ENCODE peak calls at places on chromosomes 11 and 22, in five cellular contexts. One of them, this sample, is unnamed.

GRCh38 chr11:35483131-35483800 is 42.1 kb downstream of the PAMR1 start:
- DNase-seq in activated CD8-positive, alpha-beta T cell treated with anti-CD3 and anti-CD28 coated beads for 36 hours: no peak
- DNase-seq in stimulated activated CD4-positive, alpha-beta T cell treated with anti-CD3 and anti-CD28 coated beads, Interleukin-1b, Interleukin-23, amount 100 ng/mL, for 1 hour: no peak
- DNase-seq in suprapubic skin: no peak
- DNase-seq in brain pericyte: no peak
- DNase-seq in this sample: no peak

GRCh38 chr11:2990617-2991476 is 1.3 kb downstream of the NAP1L4 start:
- DNase-seq in stimulated activated CD4-positive, alpha-beta T cell treated with anti-CD3 and anti-CD28 coated beads, Interleukin-1b, Interleukin-23, amount 100 ng/mL, for 1 hour: peak
- DNase-seq in activated CD8-positive, alpha-beta T cell treated with anti-CD3 and anti-CD28 coated beads for 36 hours: peak
- DNase-seq in suprapubic skin: no peak
- DNase-seq in brain pericyte: no peak
- DNase-seq in this sample: peak

GRCh38 chr11:132024587-132025295 is 654.3 kb downstream of the NTM start:
- DNase-seq in suprapubic skin: no peak
- DNase-seq in brain pericyte: no peak
- DNase-seq in stimulated activated CD4-positive, alpha-beta T cell treated with anti-CD3 and anti-CD28 coated beads, Interleukin-1b, Interleukin-23, amount 100 ng/mL, for 1 hour: no peak
- DNase-seq in activated CD8-positive, alpha-beta T cell treated with anti-CD3 and anti-CD28 coated beads for 36 hours: no peak
- DNase-seq in this sample: peak

GRCh38 chr11:1780700-1781592 is 17.2 kb upstream of the CTSD start:
- DNase-seq in suprapubic skin: peak
- DNase-seq in stimulated activated CD4-positive, alpha-beta T cell treated with anti-CD3 and anti-CD28 coated beads, Interleukin-1b, Interleukin-23, amount 100 ng/mL, for 1 hour: no peak
- DNase-seq in brain pericyte: no peak
- DNase-seq in activated CD8-positive, alpha-beta T cell treated with anti-CD3 and anti-CD28 coated beads for 36 hours: no peak
- DNase-seq in this sample: no peak

GRCh38 chr22:41401781-41402648 is 20.3 kb downstream of the TEF start:
- DNase-seq in stimulated activated CD4-positive, alpha-beta T cell treated with anti-CD3 and anti-CD28 coated beads, Interleukin-1b, Interleukin-23, amount 100 ng/mL, for 1 hour: no peak
- DNase-seq in suprapubic skin: no peak
- DNase-seq in brain pericyte: peak
- DNase-seq in activated CD8-positive, alpha-beta T cell treated with anti-CD3 and anti-CD28 coated beads for 36 hours: no peak
- DNase-seq in this sample: peak

GRCh38 chr22:47775191-47775590 is 1012.7 kb downstream of the TBC1D22A start:
- DNase-seq in activated CD8-positive, alpha-beta T cell treated with anti-CD3 and anti-CD28 coated beads for 36 hours: no peak
- DNase-seq in stimulated activated CD4-positive, alpha-beta T cell treated with anti-CD3 and anti-CD28 coated beads, Interleukin-1b, Interleukin-23, amount 100 ng/mL, for 1 hour: no peak
- DNase-seq in brain pericyte: no peak
- DNase-seq in suprapubic skin: no peak
- DNase-seq in this sample: no peak

GRCh38 chr11:129729823-129730222 is 85.8 kb upstream of the TMEM45B start:
- DNase-seq in activated CD8-positive, alpha-beta T cell treated with anti-CD3 and anti-CD28 coated beads for 36 hours: no peak
- DNase-seq in stimulated activated CD4-positive, alpha-beta T cell treated with anti-CD3 and anti-CD28 coated beads, Interleukin-1b, Interleukin-23, amount 100 ng/mL, for 1 hour: no peak
- DNase-seq in suprapubic skin: peak
- DNase-seq in brain pericyte: no peak
- DNase-seq in this sample: no peak

GRCh38 chr11:125162743-125163142 is 1.8 kb upstream of the PKNOX2 start:
- DNase-seq in activated CD8-positive, alpha-beta T cell treated with anti-CD3 and anti-CD28 coated beads for 36 hours: no peak
- DNase-seq in brain pericyte: no peak
- DNase-seq in suprapubic skin: no peak
- DNase-seq in stimulated activated CD4-positive, alpha-beta T cell treated with anti-CD3 and anti-CD28 coated beads, Interleukin-1b, Interleukin-23, amount 100 ng/mL, for 1 hour: no peak
- DNase-seq in this sample: no peak

GRCh38 chr11:73962097-73962705 is 11.4 kb downstream of the DNAJB13 start:
- DNase-seq in brain pericyte: no peak
- DNase-seq in stimulated activated CD4-positive, alpha-beta T cell treated with anti-CD3 and anti-CD28 coated beads, Interleukin-1b, Interleukin-23, amount 100 ng/mL, for 1 hour: no peak
- DNase-seq in suprapubic skin: no peak
- DNase-seq in activated CD8-positive, alpha-beta T cell treated with anti-CD3 and anti-CD28 coated beads for 36 hours: no peak
- DNase-seq in this sample: no peak

GRCh38 chr22:49323751-49324415 is 503.8 kb downstream of the BRD1 start:
- DNase-seq in activated CD8-positive, alpha-beta T cell treated with anti-CD3 and anti-CD28 coated beads for 36 hours: no peak
- DNase-seq in suprapubic skin: peak
- DNase-seq in stimulated activated CD4-positive, alpha-beta T cell treated with anti-CD3 and anti-CD28 coated beads, Interleukin-1b, Interleukin-23, amount 100 ng/mL, for 1 hour: no peak
- DNase-seq in brain pericyte: no peak
- DNase-seq in this sample: no peak

GRCh38 chr22:18057568-18058209 is 20.1 kb upstream of the PEX26 start:
- DNase-seq in suprapubic skin: no peak
- DNase-seq in activated CD8-positive, alpha-beta T cell treated with anti-CD3 and anti-CD28 coated beads for 36 hours: no peak
- DNase-seq in stimulated activated CD4-positive, alpha-beta T cell treated with anti-CD3 and anti-CD28 coated beads, Interleukin-1b, Interleukin-23, amount 100 ng/mL, for 1 hour: no peak
- DNase-seq in brain pericyte: peak
- DNase-seq in this sample: peak

GRCh38 chr22:39617342-39617741 is 46.8 kb downstream of the CACNA1I start:
- DNase-seq in activated CD8-positive, alpha-beta T cell treated with anti-CD3 and anti-CD28 coated beads for 36 hours: peak
- DNase-seq in stimulated activated CD4-positive, alpha-beta T cell treated with anti-CD3 and anti-CD28 coated beads, Interleukin-1b, Interleukin-23, amount 100 ng/mL, for 1 hour: no peak
- DNase-seq in brain pericyte: no peak
- DNase-seq in suprapubic skin: no peak
- DNase-seq in this sample: no peak

GRCh38 chr22:35072939-35073338 is 7.0 kb downstream of the ISX start:
- DNase-seq in brain pericyte: no peak
- DNase-seq in suprapubic skin: no peak
- DNase-seq in stimulated activated CD4-positive, alpha-beta T cell treated with anti-CD3 and anti-CD28 coated beads, Interleukin-1b, Interleukin-23, amount 100 ng/mL, for 1 hour: no peak
- DNase-seq in activated CD8-positive, alpha-beta T cell treated with anti-CD3 and anti-CD28 coated beads for 36 hours: no peak
- DNase-seq in this sample: peak

GRCh38 chr11:62266558-62266957 is 3.4 kb upstream of the SCGB2A2 start:
- DNase-seq in suprapubic skin: no peak
- DNase-seq in activated CD8-positive, alpha-beta T cell treated with anti-CD3 and anti-CD28 coated beads for 36 hours: peak
- DNase-seq in stimulated activated CD4-positive, alpha-beta T cell treated with anti-CD3 and anti-CD28 coated beads, Interleukin-1b, Interleukin-23, amount 100 ng/mL, for 1 hour: no peak
- DNase-seq in brain pericyte: no peak
- DNase-seq in this sample: no peak

GRCh38 chr11:65041206-65042035 is at the start of gene SAC3D1:
- DNase-seq in stimulated activated CD4-positive, alpha-beta T cell treated with anti-CD3 and anti-CD28 coated beads, Interleukin-1b, Interleukin-23, amount 100 ng/mL, for 1 hour: no peak
- DNase-seq in brain pericyte: no peak
- DNase-seq in activated CD8-positive, alpha-beta T cell treated with anti-CD3 and anti-CD28 coated beads for 36 hours: peak
- DNase-seq in suprapubic skin: no peak
- DNase-seq in this sample: no peak

GRCh38 chr11:130473795-130474377 is 25.4 kb downstream of the ADAMTS15 start:
- DNase-seq in brain pericyte: no peak
- DNase-seq in activated CD8-positive, alpha-beta T cell treated with anti-CD3 and anti-CD28 coated beads for 36 hours: no peak
- DNase-seq in stimulated activated CD4-positive, alpha-beta T cell treated with anti-CD3 and anti-CD28 coated beads, Interleukin-1b, Interleukin-23, amount 100 ng/mL, for 1 hour: no peak
- DNase-seq in suprapubic skin: no peak
- DNase-seq in this sample: no peak

GRCh38 chr11:123180574-123180973 is 14.5 kb downstream of the CLMP start:
- DNase-seq in suprapubic skin: no peak
- DNase-seq in activated CD8-positive, alpha-beta T cell treated with anti-CD3 and anti-CD28 coated beads for 36 hours: no peak
- DNase-seq in stimulated activated CD4-positive, alpha-beta T cell treated with anti-CD3 and anti-CD28 coated beads, Interleukin-1b, Interleukin-23, amount 100 ng/mL, for 1 hour: no peak
- DNase-seq in brain pericyte: no peak
- DNase-seq in this sample: no peak

GRCh38 chr11:125168875-125169537 is 4.5 kb downstream of the PKNOX2 start:
- DNase-seq in stimulated activated CD4-positive, alpha-beta T cell treated with anti-CD3 and anti-CD28 coated beads, Interleukin-1b, Interleukin-23, amount 100 ng/mL, for 1 hour: no peak
- DNase-seq in activated CD8-positive, alpha-beta T cell treated with anti-CD3 and anti-CD28 coated beads for 36 hours: no peak
- DNase-seq in suprapubic skin: no peak
- DNase-seq in brain pericyte: no peak
- DNase-seq in this sample: no peak

GRCh38 chr11:71474141-71474770 is 21.3 kb downstream of the NADSYN1 start:
- DNase-seq in stimulated activated CD4-positive, alpha-beta T cell treated with anti-CD3 and anti-CD28 coated beads, Interleukin-1b, Interleukin-23, amount 100 ng/mL, for 1 hour: no peak
- DNase-seq in brain pericyte: no peak
- DNase-seq in suprapubic skin: no peak
- DNase-seq in activated CD8-positive, alpha-beta T cell treated with anti-CD3 and anti-CD28 coated beads for 36 hours: no peak
- DNase-seq in this sample: no peak

GRCh38 chr11:115051938-115052590 is 373.7 kb downstream of the NXPE2 start:
- DNase-seq in brain pericyte: no peak
- DNase-seq in suprapubic skin: no peak
- DNase-seq in activated CD8-positive, alpha-beta T cell treated with anti-CD3 and anti-CD28 coated beads for 36 hours: no peak
- DNase-seq in stimulated activated CD4-positive, alpha-beta T cell treated with anti-CD3 and anti-CD28 coated beads, Interleukin-1b, Interleukin-23, amount 100 ng/mL, for 1 hour: no peak
- DNase-seq in this sample: no peak

GRCh38 chr11:96084610-96085348 is 160.9 kb upstream of the MTMR2 start:
- DNase-seq in activated CD8-positive, alpha-beta T cell treated with anti-CD3 and anti-CD28 coated beads for 36 hours: peak
- DNase-seq in stimulated activated CD4-positive, alpha-beta T cell treated with anti-CD3 and anti-CD28 coated beads, Interleukin-1b, Interleukin-23, amount 100 ng/mL, for 1 hour: no peak
- DNase-seq in suprapubic skin: no peak
- DNase-seq in brain pericyte: no peak
- DNase-seq in this sample: no peak

GRCh38 chr11:16857186-16857585 is 118.7 kb downstream of the C11orf58 start:
- DNase-seq in stimulated activated CD4-positive, alpha-beta T cell treated with anti-CD3 and anti-CD28 coated beads, Interleukin-1b, Interleukin-23, amount 100 ng/mL, for 1 hour: no peak
- DNase-seq in brain pericyte: no peak
- DNase-seq in activated CD8-positive, alpha-beta T cell treated with anti-CD3 and anti-CD28 coated beads for 36 hours: no peak
- DNase-seq in suprapubic skin: no peak
- DNase-seq in this sample: no peak

GRCh38 chr22:47189056-47189916 is 426.8 kb downstream of the TBC1D22A start:
- DNase-seq in activated CD8-positive, alpha-beta T cell treated with anti-CD3 and anti-CD28 coated beads for 36 hours: no peak
- DNase-seq in suprapubic skin: peak
- DNase-seq in brain pericyte: no peak
- DNase-seq in stimulated activated CD4-positive, alpha-beta T cell treated with anti-CD3 and anti-CD28 coated beads, Interleukin-1b, Interleukin-23, amount 100 ng/mL, for 1 hour: no peak
- DNase-seq in this sample: no peak

GRCh38 chr11:24709928-24710565 is 213.2 kb downstream of the LUZP2 start:
- DNase-seq in stimulated activated CD4-positive, alpha-beta T cell treated with anti-CD3 and anti-CD28 coated beads, Interleukin-1b, Interleukin-23, amount 100 ng/mL, for 1 hour: no peak
- DNase-seq in activated CD8-positive, alpha-beta T cell treated with anti-CD3 and anti-CD28 coated beads for 36 hours: no peak
- DNase-seq in brain pericyte: no peak
- DNase-seq in suprapubic skin: no peak
- DNase-seq in this sample: no peak

GRCh38 chr11:69205929-69206612 is 50.3 kb downstream of the SMIM38 start:
- DNase-seq in stimulated activated CD4-positive, alpha-beta T cell treated with anti-CD3 and anti-CD28 coated beads, Interleukin-1b, Interleukin-23, amount 100 ng/mL, for 1 hour: no peak
- DNase-seq in brain pericyte: no peak
- DNase-seq in suprapubic skin: peak
- DNase-seq in activated CD8-positive, alpha-beta T cell treated with anti-CD3 and anti-CD28 coated beads for 36 hours: no peak
- DNase-seq in this sample: no peak